ENCODE peak calls at places on chromosomes 6 and 20, in nine cellular contexts. B, H, X, E, U, Q, V, M and K are unnamed samples.

GRCh38 chr6:50826803-50827202 is 8.1 kb downstream of the TFAP2B start:
- DNase-seq in B (no peak), H (no peak), X (no peak), E (no peak), U (no peak), Q (no peak), V (no peak), M (no peak), K (no peak)

GRCh38 chr6:142377112-142377848 is 75.5 kb downstream of the ADGRG6 start:
- DNase-seq in B (peak; percentile 37), H (peak; percentile 48), X (no peak), E (no peak), U (peak; percentile 50), Q (peak; percentile 55), V (no peak), M (no peak), K (no peak)

GRCh38 chr20:1635291-1635979 is 15.6 kb upstream of the SIRPB1 start:
- DNase-seq in B (no peak), H (no peak), X (no peak), E (no peak), U (no peak), Q (no peak), V (no peak), M (no peak), K (no peak)

GRCh38 chr6:95242560-95242959 is 334.8 kb upstream of the MANEA start:
- DNase-seq in B (no peak), H (no peak), X (no peak), E (no peak), U (no peak), Q (no peak), V (no peak), M (no peak), K (no peak)

GRCh38 chr6:165751486-165751885 is 88.4 kb upstream of the PDE10A start:
- DNase-seq in B (no peak), H (no peak), X (no peak), E (no peak), U (no peak), Q (no peak), V (no peak), M (no peak), K (no peak)

GRCh38 chr6:98833101-98834059 is 994 bp upstream of the POU3F2 start:
- DNase-seq in B (peak; percentile 70), H (no peak), X (peak; percentile 55), E (no peak), U (peak; percentile 57), Q (peak; percentile 24), V (peak; percentile 61), M (no peak), K (no peak)

GRCh38 chr6:46993846-46994245 is 48.3 kb downstream of the ADGRF1 start:
- DNase-seq in B (peak; percentile 91), H (no peak), X (no peak), E (peak; percentile 68), U (no peak), Q (peak; percentile 93), V (no peak), M (no peak), K (peak; percentile 85)

GRCh38 chr20:663315-664090 is 10.5 kb upstream of the SRXN1 start:
- DNase-seq in B (peak; percentile 26), H (no peak), X (no peak), E (no peak), U (no peak), Q (no peak), V (no peak), M (no peak), K (no peak)

GRCh38 chr6:106715922-106716321 is 86.5 kb downstream of the QRSL1 start:
- DNase-seq in B (no peak), H (no peak), X (no peak), E (no peak), U (no peak), Q (no peak), V (no peak), M (no peak), K (no peak)

GRCh38 chr20:48845721-48846306 is 18.0 kb upstream of the PREX1 start:
- DNase-seq in B (peak; percentile 36), H (no peak), X (no peak), E (no peak), U (no peak), Q (no peak), V (no peak), M (no peak), K (no peak)

GRCh38 chr6:10203651-10204050 is 211.2 kb downstream of the TFAP2A start:
- DNase-seq in B (no peak), H (no peak), X (no peak), E (no peak), U (no peak), Q (no peak), V (no peak), M (no peak), K (no peak)

GRCh38 chr6:157455731-157456523 is 74.9 kb downstream of the ZDHHC14 start:
- DNase-seq in B (no peak), H (no peak), X (no peak), E (no peak), U (no peak), Q (no peak), V (no peak), M (no peak), K (no peak)

GRCh38 chr20:37519508-37520416 is 1.3 kb upstream of the NNAT start:
- DNase-seq in B (no peak), H (no peak), X (no peak), E (no peak), U (no peak), Q (no peak), V (no peak), M (peak; percentile 55), K (no peak)

GRCh38 chr6:34484391-34484790 is 18.5 kb downstream of the PACSIN1 start:
- DNase-seq in B (no peak), H (no peak), X (no peak), E (no peak), U (no peak), Q (no peak), V (no peak), M (no peak), K (no peak)

GRCh38 chr20:5056801-5057599 is 55.7 kb upstream of the SLC23A2 start:
- DNase-seq in B (peak; percentile 45), H (no peak), X (peak; percentile 73), E (peak; percentile 52), U (no peak), Q (no peak), V (no peak), M (peak; percentile 47), K (no peak)

GRCh38 chr20:21505810-21506530 is 7.9 kb downstream of the NKX2-2 start:
- DNase-seq in B (peak; percentile 75), H (peak; percentile 53), X (peak; percentile 66), E (peak; percentile 91), U (peak; percentile 79), Q (no peak), V (peak; percentile 73), M (peak; percentile 80), K (no peak)